ENCODE peak calls at places on chromosomes 6 and 20, in four cellular contexts. S is CD8-positive, alpha-beta T cell; Z is choroid plexus epithelial cell; D is GM13977. L is an unnamed sample.
A peak's percentile ranks its signal among the peaks of the same experiment; 100 is the strongest.

GRCh38 chr6:16799279-16800193 is 38.3 kb upstream of the ATXN1 start:
- DNase-seq in S (no peak), Z (peak; percentile 24), D (no peak), L (no peak)

GRCh38 chr6:16725145-16725864 is 36.0 kb downstream of the ATXN1 start:
- DNase-seq in S (no peak), Z (peak; percentile 85), D (no peak), L (no peak)

GRCh38 chr20:50794846-50795634 is at the start of gene BCAS4:
- DNase-seq in S (peak; percentile 76), Z (peak; percentile 72), D (peak; percentile 96), L (peak; percentile 95)

GRCh38 chr6:25601797-25602679 is 50.0 kb upstream of the SCGN start:
- DNase-seq in S (no peak), Z (peak; percentile 80), D (peak; percentile 40), L (peak; percentile 40)

GRCh38 chr20:54680872-54681297 is 205.5 kb downstream of the DOK5 start:
- DNase-seq in S (no peak), Z (peak; percentile 62), D (peak; percentile 28), L (peak; percentile 19)

GRCh38 chr6:41488392-41489129 is 57.6 kb upstream of the FOXP4 start:
- DNase-seq in S (no peak), Z (peak; percentile 90), D (peak; percentile 61), L (peak; percentile 70)

GRCh38 chr20:50034567-50035170 is 51.9 kb downstream of the SNAI1 start:
- DNase-seq in S (no peak), Z (no peak), D (no peak), L (no peak)

GRCh38 chr20:60378620-60379019 is 420.4 kb downstream of the CDH26 start:
- DNase-seq in S (no peak), Z (no peak), D (no peak), L (no peak)

GRCh38 chr6:40276176-40276575 is 311.0 kb downstream of the LRFN2 start:
- DNase-seq in S (no peak), Z (no peak), D (no peak), L (no peak)

GRCh38 chr6:46626228-46626909 is 26.2 kb downstream of the CYP39A1 start:
- DNase-seq in S (no peak), Z (peak; percentile 71), D (peak; percentile 24), L (peak; percentile 25)

GRCh38 chr6:12467706-12468670 is 177.8 kb downstream of the EDN1 start:
- DNase-seq in S (no peak), Z (peak; percentile 26), D (no peak), L (no peak)

GRCh38 chr20:50121858-50122271 is 8.9 kb upstream of the UBE2V1 start:
- DNase-seq in S (no peak), Z (peak; percentile 44), D (no peak), L (no peak)

GRCh38 chr6:16548121-16548520 is 213.1 kb downstream of the ATXN1 start:
- DNase-seq in S (no peak), Z (peak; percentile 23), D (no peak), L (no peak)

GRCh38 chr6:159906400-159906799 is 15.6 kb downstream of the MAS1 start:
- DNase-seq in S (no peak), Z (no peak), D (no peak), L (no peak)

GRCh38 chr6:111265842-111266241 is 178.5 kb downstream of the SLC16A10 start:
- DNase-seq in S (no peak), Z (peak; percentile 44), D (no peak), L (no peak)

GRCh38 chr6:53679446-53679933 is 13.9 kb upstream of the KLHL31 start:
- DNase-seq in S (no peak), Z (peak; percentile 80), D (peak; percentile 27), L (peak; percentile 20)

GRCh38 chr6:167968091-167968490 is 29.4 kb upstream of the KIF25 start:
- DNase-seq in S (no peak), Z (peak; percentile 22), D (no peak), L (no peak)

L was measured in GM10248.